ENCODE peak calls at places on chromosomes 1 and 21, in eight cellular contexts. U, B, N, O, R, I, L and J are unnamed samples.

GRCh38 chr1:41875487-41875886 is 43.2 kb downstream of the HIVEP3 start:
- DNase-seq in I (no peak), U (no peak), O (no peak), B (no peak), R (no peak), L (no peak), N (no peak), J (no peak)

GRCh38 chr21:27101533-27101932 is 134.6 kb upstream of the ADAMTS5 start:
- DNase-seq in R (no peak), I (no peak), O (no peak), B (no peak), L (no peak), U (no peak), N (no peak), J (no peak)

GRCh38 chr1:224137518-224137917 is 23.6 kb downstream of the FBXO28 start:
- DNase-seq in B (no peak), L (no peak), I (no peak), N (no peak), U (no peak), R (no peak), O (no peak), J (no peak)

GRCh38 chr1:6724517-6725141 is 23.0 kb upstream of the DNAJC11 start:
- DNase-seq in I (peak), B (no peak), O (peak), L (no peak), N (no peak), U (no peak), R (peak), J (no peak)

GRCh38 chr21:21631961-21632360 is 633.8 kb downstream of the NCAM2 start:
- DNase-seq in O (no peak), B (no peak), L (no peak), U (no peak), R (no peak), N (no peak), I (peak), J (no peak)

GRCh38 chr1:179154437-179154836 is 72.6 kb downstream of the TOR3A start:
- DNase-seq in U (no peak), R (no peak), I (no peak), N (no peak), B (no peak), L (no peak), O (no peak), J (no peak)

GRCh38 chr1:68046885-68047658 is 3.4 kb downstream of the DIRAS3 start:
- DNase-seq in U (no peak), N (no peak), I (peak), L (no peak), B (no peak), R (peak), O (no peak), J (no peak)

GRCh38 chr1:159076753-159077656 is at the start of gene AIM2:
- DNase-seq in N (no peak), O (no peak), I (peak), U (no peak), L (peak), B (no peak), R (no peak), J (no peak)

GRCh38 chr1:3237570-3237969 is 168.6 kb downstream of the PRDM16 start:
- DNase-seq in O (no peak), R (no peak), L (no peak), N (no peak), I (no peak), U (no peak), B (no peak), J (no peak)

GRCh38 chr1:189899686-189900495 is 577.8 kb downstream of the BRINP3 start:
- DNase-seq in I (no peak), L (no peak), U (peak), N (no peak), O (no peak), R (no peak), B (no peak), J (no peak)

GRCh38 chr1:37423810-37424209 is 50.6 kb upstream of the ZC3H12A start:
- DNase-seq in U (no peak), I (no peak), L (no peak), B (no peak), R (no peak), O (no peak), N (no peak), J (no peak)

GRCh38 chr1:205632374-205633169 is 761 bp upstream of the ELK4 start:
- DNase-seq in U (no peak), O (no peak), N (no peak), B (peak), R (peak), I (peak), L (no peak), J (no peak)

GRCh38 chr1:83509229-83509870 is 489.6 kb downstream of the TTLL7 start:
- DNase-seq in U (no peak), R (no peak), L (no peak), B (no peak), N (no peak), I (no peak), O (no peak), J (no peak)

GRCh38 chr21:42524341-42525227 is 10.9 kb downstream of the SLC37A1 start:
- DNase-seq in B (no peak), L (peak), U (peak), O (no peak), I (peak), R (no peak), N (no peak), J (peak)

GRCh38 chr1:117113199-117113598 is 8.3 kb downstream of the TRIM45 start:
- DNase-seq in O (no peak), I (no peak), B (no peak), L (no peak), R (no peak), U (no peak), N (no peak), J (no peak)

GRCh38 chr1:91527781-91528180 is 27.1 kb downstream of the CDC7 start:
- DNase-seq in O (no peak), N (no peak), B (no peak), R (no peak), L (no peak), U (no peak), I (no peak), J (no peak)

GRCh38 chr1:13600762-13601483 is 17.3 kb downstream of the PDPN start:
- DNase-seq in R (peak), L (no peak), O (no peak), U (no peak), B (no peak), I (no peak), N (no peak), J (no peak)

GRCh38 chr21:45455321-45456013 is 50.5 kb downstream of the COL18A1 start:
- DNase-seq in I (peak), L (no peak), N (no peak), O (peak), U (no peak), R (peak), B (no peak), J (no peak)

GRCh38 chr1:184157396-184157747 is 105.8 kb downstream of the TSEN15 start:
- DNase-seq in I (no peak), N (no peak), R (no peak), B (no peak), L (no peak), O (no peak), U (no peak), J (no peak)

GRCh38 chr21:42358937-42359336 is 7.4 kb downstream of the TFF1 start:
- DNase-seq in O (no peak), N (no peak), I (no peak), B (no peak), L (no peak), U (no peak), R (no peak), J (no peak)

GRCh38 chr1:1068374-1069060 is 5.6 kb downstream of the RNF223 start:
- DNase-seq in I (no peak), R (peak), N (no peak), O (peak), U (peak), B (no peak), L (peak), J (peak)

GRCh38 chr1:61605607-61606321 is 119.2 kb downstream of the TM2D1 start:
- DNase-seq in L (no peak), O (no peak), B (no peak), I (peak), N (no peak), U (no peak), R (peak), J (no peak)

GRCh38 chr1:86156571-86157455 is at the start of gene COL24A1:
- DNase-seq in R (peak), O (peak), U (peak), I (peak), B (no peak), N (peak), L (no peak), J (peak)

GRCh38 chr1:2130156-2130555 is 64.4 kb downstream of the FAAP20 start:
- DNase-seq in O (no peak), N (no peak), R (no peak), L (no peak), B (no peak), U (no peak), I (no peak), J (no peak)

GRCh38 chr1:29453502-29454240 is 217.3 kb downstream of the PTPRU start:
- DNase-seq in L (no peak), N (no peak), O (peak), I (peak), R (peak), B (peak), U (peak), J (no peak)
- TF ChIP-seq CTCF in L (no peak), N (peak), O (peak), I (peak), R (peak), B (peak), U (peak), J (peak)

GRCh38 chr1:12142891-12143630 is 23.7 kb upstream of the TNFRSF1B start:
- DNase-seq in N (no peak), O (no peak), U (no peak), L (no peak), R (no peak), B (no peak), I (no peak), J (no peak)

GRCh38 chr1:12141533-12141855 is 25.3 kb upstream of the TNFRSF1B start:
- DNase-seq in U (no peak), R (no peak), B (no peak), O (peak), L (no peak), N (no peak), I (no peak), J (no peak)

GRCh38 chr1:12142141-12142823 is 24.5 kb upstream of the TNFRSF1B start:
- DNase-seq in I (no peak), O (no peak), U (no peak), B (no peak), L (no peak), N (no peak), R (no peak), J (no peak)

GRCh38 chr1:12140016-12140415 is 26.8 kb upstream of the TNFRSF1B start:
- DNase-seq in I (no peak), B (no peak), L (no peak), O (no peak), R (no peak), N (no peak), U (peak), J (no peak)

DNA sequence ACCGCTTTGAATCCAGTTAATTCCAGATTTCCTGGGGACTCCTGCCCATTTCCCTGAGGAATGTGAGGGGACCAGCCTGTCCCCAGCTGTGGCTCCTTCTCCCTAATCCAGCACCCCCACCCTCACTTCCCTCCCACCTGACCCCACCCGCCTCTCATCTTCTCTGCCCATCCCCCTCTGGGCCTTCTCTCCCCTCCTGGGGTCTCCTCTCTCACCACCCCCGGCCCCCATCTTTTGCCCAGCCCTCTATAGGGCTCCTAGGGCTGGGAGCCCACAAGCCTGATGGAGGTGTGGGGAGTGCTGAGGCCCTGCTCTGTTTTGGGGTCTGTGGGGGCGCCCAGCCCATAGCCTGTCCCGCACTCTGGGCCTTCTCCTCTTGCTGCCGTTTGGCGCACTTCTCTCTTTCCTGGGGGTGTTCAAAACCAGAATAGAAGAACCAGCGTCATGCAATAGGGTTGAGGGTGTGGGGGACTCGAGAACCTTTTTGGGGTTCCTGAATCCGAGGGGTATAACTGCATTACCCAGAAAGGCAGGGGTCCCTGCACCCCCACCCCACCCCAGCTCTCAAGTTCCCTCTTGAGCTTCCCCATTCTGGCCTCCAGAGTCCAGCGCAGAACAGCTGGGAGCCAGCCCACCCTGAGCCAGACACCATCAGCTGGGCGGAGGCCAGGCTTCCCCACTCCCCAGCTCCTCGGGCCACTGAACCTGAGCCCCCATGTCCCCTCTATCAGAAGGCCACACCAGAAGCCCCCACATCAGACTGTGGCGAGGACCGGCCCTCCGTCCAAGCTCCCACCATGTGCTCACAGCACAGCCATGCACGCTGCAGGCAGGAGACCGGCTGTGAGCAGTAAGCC is 25.9 kb upstream of the TNFRSF1B start:
- DNase-seq in N (no peak), U (no peak), I (no peak), R (no peak), L (no peak), O (no peak), B (no peak), J (no peak)
- TF ChIP-seq CTCF in N (no peak), U (no peak), I (no peak), R (no peak), L (no peak), O (no peak), B (no peak), J (no peak)

DNA sequence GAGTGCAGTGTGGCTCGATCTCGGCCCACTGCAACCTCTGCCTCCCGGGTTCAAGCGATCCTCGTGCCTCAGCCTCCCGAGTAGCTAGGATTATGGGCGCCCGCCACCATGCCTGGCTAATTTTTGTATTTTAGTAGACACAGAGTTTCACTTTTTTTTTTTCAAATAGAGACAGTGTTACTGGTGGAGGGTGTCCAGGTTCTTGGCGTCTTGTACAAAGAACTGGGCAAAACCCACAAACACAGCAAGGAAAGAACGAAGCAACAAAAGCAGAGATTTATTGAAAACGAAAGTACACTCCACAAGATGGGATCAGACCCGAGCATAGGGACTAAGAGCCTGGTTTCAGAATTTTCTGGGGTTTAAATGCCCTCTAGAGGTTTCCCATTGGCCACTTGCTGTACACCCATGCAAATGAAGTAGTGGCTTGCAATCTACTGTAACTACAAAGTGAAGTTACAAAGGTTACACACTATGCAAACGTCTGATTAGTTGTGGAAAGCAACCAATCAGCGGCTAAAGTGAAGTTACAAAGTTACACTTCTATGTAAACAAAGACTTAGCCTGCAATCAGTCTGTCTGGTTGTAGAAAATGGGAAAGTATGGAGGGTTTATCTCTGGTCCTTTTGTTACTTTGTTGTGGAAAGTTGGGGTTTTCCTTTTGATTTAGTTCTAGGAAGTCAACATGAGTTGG is 199.1 kb downstream of the DYRK1A start:
- DNase-seq in I (peak), N (no peak), L (no peak), O (peak), U (no peak), R (no peak), B (no peak), J (no peak)
- TF ChIP-seq CTCF in I (no peak), N (no peak), L (no peak), O (no peak), U (no peak), R (no peak), B (no peak), J (no peak)

GRCh38 chr1:150514913-150515327 is 632 bp upstream of the FALEC start:
- DNase-seq in L (no peak), N (no peak), O (no peak), U (no peak), I (no peak), R (no peak), B (no peak), J (no peak)

GRCh38 chr1:150515328-150516049 is at the start of gene FALEC:
- DNase-seq in I (peak), O (peak), B (peak), R (peak), U (peak), L (peak), N (peak), J (peak)

GRCh38 chr1:150516616-150517015 is 1.1 kb downstream of the FALEC start:
- DNase-seq in B (no peak), R (peak), I (no peak), N (no peak), O (no peak), L (no peak), U (no peak), J (no peak)

GRCh38 chr1:150514260-150514659 is 1.3 kb upstream of the FALEC start:
- DNase-seq in U (no peak), R (no peak), L (no peak), I (no peak), B (no peak), O (no peak), N (no peak), J (no peak)

GRCh38 chr1:150516050-150516591 is 569 bp downstream of the FALEC start:
- DNase-seq in L (no peak), I (peak), U (peak), N (no peak), R (no peak), O (no peak), B (no peak), J (no peak)
- TF ChIP-seq CTCF in L (no peak), I (no peak), U (no peak), N (peak), R (no peak), O (no peak), B (no peak), J (no peak)

GRCh38 chr1:8423702-8424538 is 106.0 kb downstream of the SLC45A1 start:
- DNase-seq in I (peak), O (peak), R (peak), U (peak), N (peak), B (peak), L (peak), J (peak)
- TF ChIP-seq CTCF in I (no peak), O (no peak), R (no peak), U (peak), N (peak), B (no peak), L (no peak), J (no peak)

DNA sequence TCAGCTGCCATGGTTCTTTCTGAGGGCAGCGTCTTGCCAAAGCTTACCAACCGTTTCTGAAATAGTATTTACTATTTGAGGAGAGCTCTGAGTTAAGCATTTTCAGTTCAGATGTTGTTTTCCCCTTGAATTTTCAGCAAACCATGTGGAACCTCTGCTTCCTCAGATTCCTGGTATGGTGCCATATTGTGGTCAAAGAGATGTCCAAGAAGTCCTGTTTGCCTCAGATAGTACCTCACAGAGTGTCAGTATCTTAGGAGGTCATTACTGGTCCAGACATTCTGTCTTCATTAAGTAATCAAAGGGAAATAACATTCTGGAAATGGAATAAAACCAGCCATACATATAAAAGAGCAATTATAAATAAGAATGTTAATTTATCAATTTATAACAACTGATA is 36.6 kb downstream of the VANGL2 start:
- DNase-seq in L (no peak), U (no peak), O (no peak), R (no peak), N (no peak), B (no peak), I (peak), J (no peak)
- TF ChIP-seq CTCF in L (no peak), U (no peak), O (no peak), R (no peak), N (no peak), B (no peak), I (no peak), J (no peak)

GRCh38 chr1:230632273-230632873 is 9.9 kb upstream of the COG2 start:
- DNase-seq in R (peak), U (peak), L (no peak), B (peak), I (no peak), O (peak), N (no peak), J (no peak)
- TF ChIP-seq CTCF in R (peak), U (peak), L (no peak), B (peak), I (peak), O (peak), N (peak), J (peak)